ENCODE peak calls at places on chromosomes 1 and 21, in ten cellular contexts. One of them, this sample, is unnamed.

GRCh38 chr1:183896466-183897026 is 91.6 kb downstream of the RGL1 start:
- DNase-seq in K562: no peak
- DNase-seq in GM12878: no peak
- DNase-seq in NB4: peak
- DNase-seq in WTC11: no peak
- DNase-seq in SK-N-SH: no peak
- DNase-seq in HCT116: no peak
- DNase-seq in H1: no peak
- DNase-seq in HepG2: no peak
- DNase-seq in endothelial cell of umbilical vein: no peak
- DNase-seq in this sample: no peak

GRCh38 chr1:86018311-86018923 is 138.2 kb downstream of the COL24A1 start:
- DNase-seq in K562: peak
- DNase-seq in GM12878: no peak
- DNase-seq in NB4: peak
- DNase-seq in WTC11: peak
- DNase-seq in SK-N-SH: peak
- DNase-seq in HCT116: peak
- DNase-seq in H1: peak
- DNase-seq in HepG2: peak
- DNase-seq in endothelial cell of umbilical vein: peak
- DNase-seq in this sample: peak

GRCh38 chr1:210373878-210374599 is 45.3 kb downstream of the HHAT start:
- DNase-seq in K562: peak
- DNase-seq in GM12878: peak
- DNase-seq in NB4: peak
- DNase-seq in WTC11: peak
- DNase-seq in SK-N-SH: peak
- DNase-seq in HCT116: peak
- DNase-seq in H1: peak
- DNase-seq in HepG2: peak
- DNase-seq in endothelial cell of umbilical vein: peak
- DNase-seq in this sample: peak

GRCh38 chr21:42308914-42309752 is 6.1 kb downstream of the TFF3 start:
- DNase-seq in K562: no peak
- DNase-seq in GM12878: no peak
- DNase-seq in NB4: no peak
- DNase-seq in WTC11: no peak
- DNase-seq in SK-N-SH: no peak
- DNase-seq in HCT116: no peak
- DNase-seq in H1: no peak
- DNase-seq in HepG2: no peak
- DNase-seq in endothelial cell of umbilical vein: no peak
- DNase-seq in this sample: no peak

GRCh38 chr21:20971296-20971921 is 26.8 kb upstream of the NCAM2 start:
- DNase-seq in K562: peak
- DNase-seq in GM12878: no peak
- DNase-seq in NB4: peak
- DNase-seq in WTC11: peak
- DNase-seq in SK-N-SH: peak
- DNase-seq in HCT116: no peak
- DNase-seq in H1: no peak
- DNase-seq in HepG2: peak
- DNase-seq in endothelial cell of umbilical vein: peak
- DNase-seq in this sample: no peak

GRCh38 chr1:195569934-195570333 is 1038.3 kb downstream of the KCNT2 start:
- DNase-seq in K562: no peak
- DNase-seq in GM12878: no peak
- DNase-seq in NB4: no peak
- DNase-seq in WTC11: no peak
- DNase-seq in SK-N-SH: no peak
- DNase-seq in HCT116: no peak
- DNase-seq in H1: no peak
- DNase-seq in HepG2: no peak
- DNase-seq in endothelial cell of umbilical vein: no peak
- DNase-seq in this sample: no peak

GRCh38 chr1:94806451-94806861 is 13.7 kb upstream of the SLC44A3 start:
- DNase-seq in K562: no peak
- DNase-seq in GM12878: no peak
- DNase-seq in NB4: peak
- DNase-seq in WTC11: no peak
- DNase-seq in SK-N-SH: no peak
- DNase-seq in HCT116: no peak
- DNase-seq in H1: no peak
- DNase-seq in HepG2: no peak
- DNase-seq in endothelial cell of umbilical vein: peak
- DNase-seq in this sample: no peak

GRCh38 chr1:33367488-33368405 is 46.8 kb upstream of the A3GALT2 start:
- DNase-seq in K562: peak
- DNase-seq in GM12878: no peak
- DNase-seq in NB4: peak
- DNase-seq in WTC11: peak
- DNase-seq in SK-N-SH: peak
- DNase-seq in HCT116: peak
- DNase-seq in H1: peak
- DNase-seq in HepG2: peak
- DNase-seq in endothelial cell of umbilical vein: peak
- DNase-seq in this sample: peak

GRCh38 chr1:150567717-150568561 is 11.5 kb downstream of the MCL1 start:
- DNase-seq in K562: peak
- DNase-seq in GM12878: no peak
- DNase-seq in NB4: no peak
- DNase-seq in WTC11: peak
- DNase-seq in SK-N-SH: peak
- DNase-seq in HCT116: no peak
- DNase-seq in H1: peak
- DNase-seq in HepG2: peak
- DNase-seq in endothelial cell of umbilical vein: peak
- DNase-seq in this sample: peak

GRCh38 chr1:162485236-162485635 is 12.4 kb upstream of the UHMK1 start:
- DNase-seq in K562: no peak
- DNase-seq in GM12878: no peak
- DNase-seq in NB4: no peak
- DNase-seq in WTC11: no peak
- DNase-seq in SK-N-SH: no peak
- DNase-seq in HCT116: no peak
- DNase-seq in H1: no peak
- DNase-seq in HepG2: no peak
- DNase-seq in endothelial cell of umbilical vein: no peak
- DNase-seq in this sample: no peak

GRCh38 chr1:110058591-110058990 is 11.9 kb downstream of the ALX3 start:
- DNase-seq in K562: no peak
- DNase-seq in GM12878: no peak
- DNase-seq in NB4: no peak
- DNase-seq in WTC11: no peak
- DNase-seq in SK-N-SH: no peak
- DNase-seq in HCT116: no peak
- DNase-seq in H1: no peak
- DNase-seq in HepG2: no peak
- DNase-seq in endothelial cell of umbilical vein: no peak
- DNase-seq in this sample: no peak

GRCh38 chr1:110061341-110061740 is 9.1 kb downstream of the ALX3 start:
- DNase-seq in K562: no peak
- DNase-seq in GM12878: no peak
- DNase-seq in NB4: no peak
- DNase-seq in WTC11: no peak
- DNase-seq in SK-N-SH: no peak
- DNase-seq in HCT116: no peak
- DNase-seq in H1: no peak
- DNase-seq in HepG2: no peak
- DNase-seq in endothelial cell of umbilical vein: no peak
- DNase-seq in this sample: no peak

GRCh38 chr1:110060662-110061060 is 9.8 kb downstream of the ALX3 start:
- DNase-seq in K562: no peak
- DNase-seq in GM12878: no peak
- DNase-seq in NB4: no peak
- DNase-seq in WTC11: no peak
- DNase-seq in SK-N-SH: no peak
- DNase-seq in HCT116: no peak
- DNase-seq in H1: no peak
- DNase-seq in HepG2: no peak
- DNase-seq in endothelial cell of umbilical vein: no peak
- DNase-seq in this sample: no peak

GRCh38 chr1:110059133-110059863 is 11.2 kb downstream of the ALX3 start:
- DNase-seq in K562: peak
- DNase-seq in GM12878: no peak
- DNase-seq in NB4: no peak
- DNase-seq in WTC11: no peak
- DNase-seq in SK-N-SH: peak
- DNase-seq in HCT116: no peak
- DNase-seq in H1: no peak
- DNase-seq in HepG2: no peak
- DNase-seq in endothelial cell of umbilical vein: no peak
- DNase-seq in this sample: no peak

DNA sequence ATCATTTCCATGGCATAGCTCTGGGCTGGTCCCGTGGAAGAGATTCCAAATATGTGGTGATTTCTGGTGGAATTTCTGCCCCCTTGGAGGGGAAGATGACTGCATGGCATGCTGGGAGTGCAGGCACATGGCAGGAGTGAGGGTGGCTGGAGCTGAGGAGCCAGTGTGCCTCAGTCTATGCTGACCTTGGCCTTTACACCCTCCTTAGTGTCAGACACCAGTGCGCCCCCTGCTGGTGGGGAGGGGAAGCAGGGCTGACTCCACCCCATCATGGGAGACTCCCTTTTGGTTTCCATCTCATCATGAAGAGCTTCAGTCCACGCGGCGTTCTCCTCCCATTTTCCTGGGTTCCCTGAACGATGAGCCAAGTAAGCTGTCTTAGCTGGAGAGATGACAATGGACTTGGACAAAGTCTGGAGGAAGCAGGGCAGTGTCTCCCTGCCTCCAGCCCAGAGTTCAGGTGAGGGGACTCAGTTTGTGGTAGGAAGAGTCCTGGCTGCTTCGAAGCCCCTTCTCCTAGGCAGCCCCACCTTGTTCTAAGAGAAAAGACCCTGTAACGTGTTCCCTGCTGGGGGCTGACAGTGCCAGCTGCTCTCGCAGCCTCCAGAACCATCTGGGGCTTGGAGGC is 10.3 kb downstream of the ALX3 start:
- DNase-seq in K562: peak
- DNase-seq in GM12878: no peak
- DNase-seq in NB4: peak
- DNase-seq in WTC11: peak
- DNase-seq in SK-N-SH: no peak
- DNase-seq in HCT116: no peak
- DNase-seq in H1: peak
- DNase-seq in HepG2: peak
- DNase-seq in endothelial cell of umbilical vein: peak
- DNase-seq in this sample: peak
- TF ChIP-seq MAX in K562: no peak
- TF ChIP-seq MAX in GM12878: no peak
- TF ChIP-seq MAX in NB4: no peak
- TF ChIP-seq MAX in WTC11: no peak
- TF ChIP-seq MAX in SK-N-SH: no peak
- TF ChIP-seq MAX in HCT116: no peak
- TF ChIP-seq MAX in H1: peak
- TF ChIP-seq MAX in HepG2: peak
- TF ChIP-seq MAX in endothelial cell of umbilical vein: no peak
- TF ChIP-seq MAX in this sample: no peak

GRCh38 chr1:205348559-205349477 is 7.9 kb downstream of the KLHDC8A start:
- DNase-seq in K562: no peak
- DNase-seq in GM12878: no peak
- DNase-seq in NB4: no peak
- DNase-seq in WTC11: no peak
- DNase-seq in SK-N-SH: no peak
- DNase-seq in HCT116: no peak
- DNase-seq in H1: no peak
- DNase-seq in HepG2: no peak
- DNase-seq in endothelial cell of umbilical vein: no peak
- DNase-seq in this sample: no peak
- TF ChIP-seq MAX in K562: no peak
- TF ChIP-seq MAX in GM12878: no peak
- TF ChIP-seq MAX in NB4: no peak
- TF ChIP-seq MAX in WTC11: no peak
- TF ChIP-seq MAX in SK-N-SH: no peak
- TF ChIP-seq MAX in HCT116: no peak
- TF ChIP-seq MAX in H1: no peak
- TF ChIP-seq MAX in HepG2: no peak
- TF ChIP-seq MAX in endothelial cell of umbilical vein: no peak
- TF ChIP-seq MAX in this sample: no peak

GRCh38 chr1:43468403-43468802 is 14.7 kb upstream of the HYI start:
- DNase-seq in K562: no peak
- DNase-seq in GM12878: no peak
- DNase-seq in NB4: no peak
- DNase-seq in WTC11: no peak
- DNase-seq in SK-N-SH: no peak
- DNase-seq in HCT116: no peak
- DNase-seq in H1: no peak
- DNase-seq in HepG2: no peak
- DNase-seq in endothelial cell of umbilical vein: no peak
- DNase-seq in this sample: no peak

GRCh38 chr1:43464840-43465693 is 11.3 kb upstream of the HYI start:
- DNase-seq in K562: peak
- DNase-seq in GM12878: no peak
- DNase-seq in NB4: peak
- DNase-seq in WTC11: no peak
- DNase-seq in SK-N-SH: peak
- DNase-seq in HCT116: no peak
- DNase-seq in H1: no peak
- DNase-seq in HepG2: peak
- DNase-seq in endothelial cell of umbilical vein: no peak
- DNase-seq in this sample: no peak

GRCh38 chr1:43463461-43463860 is 9.7 kb upstream of the HYI start:
- DNase-seq in K562: no peak
- DNase-seq in GM12878: no peak
- DNase-seq in NB4: no peak
- DNase-seq in WTC11: no peak
- DNase-seq in SK-N-SH: no peak
- DNase-seq in HCT116: no peak
- DNase-seq in H1: no peak
- DNase-seq in HepG2: no peak
- DNase-seq in endothelial cell of umbilical vein: no peak
- DNase-seq in this sample: no peak

GRCh38 chr1:43465694-43466152 is 12.0 kb upstream of the HYI start:
- DNase-seq in K562: peak
- DNase-seq in GM12878: no peak
- DNase-seq in NB4: no peak
- DNase-seq in WTC11: no peak
- DNase-seq in SK-N-SH: no peak
- DNase-seq in HCT116: no peak
- DNase-seq in H1: no peak
- DNase-seq in HepG2: peak
- DNase-seq in endothelial cell of umbilical vein: no peak
- DNase-seq in this sample: no peak

GRCh38 chr1:43466403-43466802 is 12.7 kb upstream of the HYI start:
- DNase-seq in K562: peak
- DNase-seq in GM12878: no peak
- DNase-seq in NB4: no peak
- DNase-seq in WTC11: no peak
- DNase-seq in SK-N-SH: no peak
- DNase-seq in HCT116: no peak
- DNase-seq in H1: no peak
- DNase-seq in HepG2: no peak
- DNase-seq in endothelial cell of umbilical vein: no peak
- DNase-seq in this sample: no peak
- TF ChIP-seq MAX in K562: no peak
- TF ChIP-seq MAX in GM12878: no peak
- TF ChIP-seq MAX in NB4: no peak
- TF ChIP-seq MAX in WTC11: no peak
- TF ChIP-seq MAX in SK-N-SH: no peak
- TF ChIP-seq MAX in HCT116: no peak
- TF ChIP-seq MAX in H1: no peak
- TF ChIP-seq MAX in HepG2: no peak
- TF ChIP-seq MAX in endothelial cell of umbilical vein: no peak
- TF ChIP-seq MAX in this sample: no peak

GRCh38 chr1:67883069-67883468 is 49.8 kb upstream of the GNG12 start:
- DNase-seq in K562: no peak
- DNase-seq in GM12878: no peak
- DNase-seq in NB4: no peak
- DNase-seq in WTC11: no peak
- DNase-seq in SK-N-SH: no peak
- DNase-seq in HCT116: peak
- DNase-seq in H1: no peak
- DNase-seq in HepG2: no peak
- DNase-seq in endothelial cell of umbilical vein: peak
- DNase-seq in this sample: peak
- TF ChIP-seq MAX in K562: no peak
- TF ChIP-seq MAX in GM12878: no peak
- TF ChIP-seq MAX in NB4: no peak
- TF ChIP-seq MAX in WTC11: no peak
- TF ChIP-seq MAX in SK-N-SH: no peak
- TF ChIP-seq MAX in HCT116: no peak
- TF ChIP-seq MAX in H1: no peak
- TF ChIP-seq MAX in HepG2: no peak
- TF ChIP-seq MAX in endothelial cell of umbilical vein: no peak
- TF ChIP-seq MAX in this sample: no peak